ENCODE peak calls at places on chromosomes 4 and X, in four cellular contexts. One of them, this sample, is unnamed.

GRCh38 chr4:141676087-141676486 is 39.7 kb downstream of the IL15 start:
- DNase-seq in IMR-90: no peak
- DNase-seq in stomach: no peak
- DNase-seq in breast epithelium: no peak
- DNase-seq in this sample: no peak

GRCh38 chrX:41333744-41333993 is 293 bp upstream of the DDX3X start:
- DNase-seq in IMR-90: peak
- DNase-seq in stomach: no peak
- DNase-seq in breast epithelium: no peak
- DNase-seq in this sample: no peak

GRCh38 chr4:177737387-177737965 is 295.2 kb upstream of the AGA start:
- DNase-seq in stomach: no peak
- DNase-seq in breast epithelium: no peak
- DNase-seq in IMR-90: peak
- DNase-seq in this sample: no peak

GRCh38 chrX:150365953-150366911 is 3.1 kb downstream of the MAMLD1 start:
- DNase-seq in IMR-90: peak
- DNase-seq in stomach: no peak
- DNase-seq in breast epithelium: peak
- DNase-seq in this sample: peak

GRCh38 chrX:39456894-39457600 is 640.7 kb downstream of the BCOR start:
- DNase-seq in stomach: no peak
- DNase-seq in breast epithelium: no peak
- DNase-seq in IMR-90: no peak
- DNase-seq in this sample: no peak

GRCh38 chrX:109797311-109797975 is 64.4 kb upstream of the ACSL4 start:
- DNase-seq in stomach: no peak
- DNase-seq in IMR-90: no peak
- DNase-seq in breast epithelium: no peak
- DNase-seq in this sample: no peak

GRCh38 chrX:138711399-138712347 is at the start of gene FGF13:
- DNase-seq in breast epithelium: no peak
- DNase-seq in IMR-90: no peak
- DNase-seq in stomach: peak
- DNase-seq in this sample: peak

GRCh38 chr4:63717384-63717783 is 691.9 kb downstream of the TECRL start:
- DNase-seq in stomach: no peak
- DNase-seq in IMR-90: no peak
- DNase-seq in breast epithelium: no peak
- DNase-seq in this sample: no peak

GRCh38 chr4:122117743-122118142 is 34.4 kb upstream of the BLTP1 start:
- DNase-seq in stomach: no peak
- DNase-seq in IMR-90: peak
- DNase-seq in breast epithelium: no peak
- DNase-seq in this sample: no peak

GRCh38 chr4:112150920-112151319 is 5.7 kb downstream of the FAM241A start:
- DNase-seq in stomach: no peak
- DNase-seq in breast epithelium: no peak
- DNase-seq in IMR-90: no peak
- DNase-seq in this sample: no peak

GRCh38 chr4:73607375-73608026 is 12.7 kb downstream of the RASSF6 start:
- DNase-seq in IMR-90: peak
- DNase-seq in stomach: no peak
- DNase-seq in breast epithelium: no peak
- DNase-seq in this sample: no peak

GRCh38 chr4:146957252-146957651 is 11.6 kb upstream of the TTC29 start:
- DNase-seq in breast epithelium: no peak
- DNase-seq in IMR-90: peak
- DNase-seq in stomach: no peak
- DNase-seq in this sample: no peak

GRCh38 chrX:68284281-68284904 is 148.9 kb downstream of the OPHN1 start:
- DNase-seq in stomach: no peak
- DNase-seq in IMR-90: no peak
- DNase-seq in breast epithelium: no peak
- DNase-seq in this sample: no peak

GRCh38 chrX:103092942-103093341 is at the start of gene NXF3:
- DNase-seq in breast epithelium: no peak
- DNase-seq in stomach: no peak
- DNase-seq in IMR-90: no peak
- DNase-seq in this sample: no peak

GRCh38 chr4:64897683-64898082 is 488.4 kb upstream of the TECRL start:
- DNase-seq in stomach: no peak
- DNase-seq in breast epithelium: no peak
- DNase-seq in IMR-90: no peak
- DNase-seq in this sample: no peak

GRCh38 chr4:53459548-53459947 is 82.1 kb downstream of the FIP1L1 start:
- DNase-seq in stomach: no peak
- DNase-seq in breast epithelium: no peak
- DNase-seq in IMR-90: peak
- DNase-seq in this sample: no peak

GRCh38 chr4:138948918-138949317 is 66.7 kb upstream of the NOCT start:
- DNase-seq in breast epithelium: no peak
- DNase-seq in stomach: no peak
- DNase-seq in IMR-90: no peak
- DNase-seq in this sample: no peak

GRCh38 chr4:185261971-185262370 is 52.6 kb downstream of the SNX25 start:
- DNase-seq in breast epithelium: no peak
- DNase-seq in IMR-90: no peak
- DNase-seq in stomach: no peak
- DNase-seq in this sample: peak

GRCh38 chr4:24805036-24805435 is 9.7 kb downstream of the SOD3 start:
- DNase-seq in IMR-90: no peak
- DNase-seq in breast epithelium: no peak
- DNase-seq in stomach: peak
- DNase-seq in this sample: peak

GRCh38 chr4:2348786-2349185 is 69.7 kb downstream of the ZFYVE28 start:
- DNase-seq in IMR-90: no peak
- DNase-seq in stomach: no peak
- DNase-seq in breast epithelium: no peak
- DNase-seq in this sample: no peak

GRCh38 chr4:186132577-186133277 is 28.2 kb downstream of the FAM149A start:
- DNase-seq in stomach: no peak
- DNase-seq in breast epithelium: no peak
- DNase-seq in IMR-90: peak
- DNase-seq in this sample: no peak

GRCh38 chr4:182875471-182875870 is 41.7 kb downstream of the DCTD start:
- DNase-seq in breast epithelium: no peak
- DNase-seq in IMR-90: no peak
- DNase-seq in stomach: no peak
- DNase-seq in this sample: no peak

GRCh38 chrX:135688137-135688536 is 25.3 kb upstream of the CT45A1 start:
- DNase-seq in IMR-90: no peak
- DNase-seq in breast epithelium: no peak
- DNase-seq in stomach: no peak
- DNase-seq in this sample: no peak

GRCh38 chrX:38570396-38570795 is 9.1 kb downstream of the TSPAN7 start:
- DNase-seq in IMR-90: no peak
- DNase-seq in stomach: no peak
- DNase-seq in breast epithelium: no peak
- DNase-seq in this sample: no peak

DNA sequence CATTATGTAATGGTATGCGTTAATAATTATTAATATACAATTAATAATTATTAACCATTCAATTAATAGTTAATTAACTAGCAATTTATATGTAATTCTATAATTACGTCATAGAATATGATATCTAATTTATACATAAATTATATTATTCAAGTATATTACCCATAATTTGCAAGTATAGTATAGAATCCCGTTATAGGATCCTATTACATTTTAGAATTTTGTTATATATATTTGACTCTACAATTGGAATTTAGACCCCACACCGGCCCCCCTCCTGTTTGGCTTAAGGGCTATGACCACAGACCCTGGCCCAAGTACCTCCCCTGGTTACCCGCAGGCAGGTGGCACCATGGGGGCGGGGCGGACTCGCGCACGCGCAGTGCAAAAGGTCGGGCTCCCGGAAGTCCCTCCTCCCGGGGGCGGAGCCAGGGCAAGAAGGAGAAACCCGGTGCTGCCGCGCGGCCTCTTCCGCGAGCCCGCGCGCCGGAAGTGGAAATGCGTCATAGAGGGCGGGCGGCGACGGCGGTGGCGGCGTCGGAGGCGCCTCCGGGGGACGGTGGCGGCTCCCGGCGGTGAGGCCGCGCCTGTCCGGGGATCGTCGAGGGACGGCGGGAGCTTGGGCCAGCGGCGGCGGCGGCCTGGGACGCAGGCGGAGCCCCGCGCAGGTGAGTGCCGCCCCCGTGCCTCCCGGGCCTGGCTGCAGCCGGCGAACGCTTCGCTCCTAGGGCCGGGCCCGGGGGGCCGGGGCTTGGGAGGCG is at the start of gene AKAP17A:
- DNase-seq in IMR-90: peak
- DNase-seq in breast epithelium: peak
- DNase-seq in stomach: peak
- DNase-seq in this sample: peak
- TF ChIP-seq POLR2A in IMR-90: peak
- TF ChIP-seq POLR2A in breast epithelium: no peak
- TF ChIP-seq POLR2A in stomach: no peak
- TF ChIP-seq POLR2A in this sample: peak

DNA sequence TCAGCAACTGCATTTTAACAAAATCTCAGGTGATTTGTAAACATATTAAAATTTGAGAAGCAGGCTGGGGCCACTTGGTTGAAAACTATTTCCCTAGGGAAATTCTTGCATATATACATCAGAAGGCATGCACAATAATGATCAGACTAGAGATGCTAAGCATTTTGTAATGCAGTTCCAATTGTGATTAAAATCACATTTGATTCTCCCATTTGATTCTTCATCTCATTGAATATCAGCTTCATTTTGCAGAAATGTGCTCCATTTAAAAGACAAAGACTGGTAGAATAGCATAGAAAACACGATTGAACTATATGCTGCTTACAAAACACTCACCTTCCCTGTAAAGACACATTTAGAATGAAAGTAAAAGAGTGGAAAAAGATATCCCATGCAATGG is 32.4 kb upstream of the FHIP1A start:
- DNase-seq in stomach: no peak
- DNase-seq in IMR-90: no peak
- DNase-seq in breast epithelium: no peak
- DNase-seq in this sample: no peak
- TF ChIP-seq POLR2A in stomach: no peak
- TF ChIP-seq POLR2A in IMR-90: no peak
- TF ChIP-seq POLR2A in breast epithelium: no peak
- TF ChIP-seq POLR2A in this sample: no peak

GRCh38 chrX:154459843-154460242 is 1.8 kb downstream of the PLXNA3 start:
- DNase-seq in stomach: no peak
- DNase-seq in IMR-90: no peak
- DNase-seq in breast epithelium: no peak
- DNase-seq in this sample: no peak

GRCh38 chrX:154460326-154460725 is 2.2 kb downstream of the PLXNA3 start:
- DNase-seq in breast epithelium: no peak
- DNase-seq in stomach: no peak
- DNase-seq in IMR-90: no peak
- DNase-seq in this sample: no peak

GRCh38 chrX:154458116-154458953 is at the start of gene PLXNA3:
- DNase-seq in IMR-90: no peak
- DNase-seq in stomach: peak
- DNase-seq in breast epithelium: no peak
- DNase-seq in this sample: peak

GRCh38 chrX:154457491-154458115 is 478 bp upstream of the PLXNA3 start:
- DNase-seq in stomach: peak
- DNase-seq in breast epithelium: no peak
- DNase-seq in IMR-90: no peak
- DNase-seq in this sample: peak

DNA sequence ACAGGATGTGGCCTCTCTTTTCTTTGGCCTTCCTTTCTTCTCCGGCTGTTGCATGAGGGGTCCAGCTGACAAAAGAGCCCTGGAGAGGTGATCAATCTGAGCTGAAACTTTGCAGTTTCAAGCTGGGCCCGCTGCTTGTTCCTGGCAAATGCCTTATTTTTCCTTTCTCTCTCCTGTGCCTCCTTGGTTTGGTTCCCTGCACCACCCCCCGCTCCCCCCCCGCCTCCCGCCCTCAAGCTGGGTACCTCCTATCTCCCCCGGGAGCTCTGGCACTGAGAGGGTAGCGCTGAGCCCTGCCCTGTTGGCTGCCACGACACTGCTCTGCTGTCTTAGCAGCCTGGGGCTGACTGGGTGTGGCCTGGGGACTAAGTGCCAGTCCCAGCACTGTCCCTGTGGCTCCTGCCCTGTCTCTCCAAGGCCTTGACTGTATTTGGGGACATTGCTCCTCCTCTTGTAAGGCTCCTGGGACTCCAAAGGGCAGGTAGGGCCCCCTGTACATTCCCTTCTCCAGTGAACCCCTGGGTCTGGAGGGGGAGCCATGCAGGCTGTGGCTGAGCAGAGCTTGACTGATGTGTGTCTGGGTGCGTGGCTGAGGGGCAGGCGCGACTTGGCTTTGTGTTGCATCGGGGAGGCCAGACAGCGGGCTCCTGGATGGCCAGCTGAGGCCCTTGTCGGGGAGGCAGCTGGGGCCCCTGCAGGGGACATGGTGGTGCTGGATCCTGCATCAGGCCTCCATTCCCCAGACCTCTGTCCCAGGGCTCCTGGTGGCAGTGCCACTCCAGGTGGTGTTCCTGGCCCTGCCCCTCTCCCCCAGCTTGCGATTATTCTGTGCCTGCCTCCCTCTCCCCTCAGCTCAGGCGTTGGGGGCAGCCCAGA is 1.1 kb downstream of the PLXNA3 start:
- DNase-seq in breast epithelium: no peak
- DNase-seq in stomach: peak
- DNase-seq in IMR-90: no peak
- DNase-seq in this sample: no peak
- TF ChIP-seq POLR2A in breast epithelium: no peak
- TF ChIP-seq POLR2A in stomach: no peak
- TF ChIP-seq POLR2A in IMR-90: no peak
- TF ChIP-seq POLR2A in this sample: no peak

GRCh38 chr4:140038031-140038533 is 115.9 kb downstream of the MAML3 start:
- DNase-seq in IMR-90: peak
- DNase-seq in stomach: no peak
- DNase-seq in breast epithelium: no peak
- DNase-seq in this sample: no peak

GRCh38 chr4:140042634-140043033 is 111.3 kb downstream of the MAML3 start:
- DNase-seq in breast epithelium: no peak
- DNase-seq in IMR-90: no peak
- DNase-seq in stomach: no peak
- DNase-seq in this sample: no peak

GRCh38 chr4:140031706-140032105 is 122.3 kb downstream of the MAML3 start:
- DNase-seq in stomach: no peak
- DNase-seq in IMR-90: no peak
- DNase-seq in breast epithelium: no peak
- DNase-seq in this sample: no peak

DNA sequence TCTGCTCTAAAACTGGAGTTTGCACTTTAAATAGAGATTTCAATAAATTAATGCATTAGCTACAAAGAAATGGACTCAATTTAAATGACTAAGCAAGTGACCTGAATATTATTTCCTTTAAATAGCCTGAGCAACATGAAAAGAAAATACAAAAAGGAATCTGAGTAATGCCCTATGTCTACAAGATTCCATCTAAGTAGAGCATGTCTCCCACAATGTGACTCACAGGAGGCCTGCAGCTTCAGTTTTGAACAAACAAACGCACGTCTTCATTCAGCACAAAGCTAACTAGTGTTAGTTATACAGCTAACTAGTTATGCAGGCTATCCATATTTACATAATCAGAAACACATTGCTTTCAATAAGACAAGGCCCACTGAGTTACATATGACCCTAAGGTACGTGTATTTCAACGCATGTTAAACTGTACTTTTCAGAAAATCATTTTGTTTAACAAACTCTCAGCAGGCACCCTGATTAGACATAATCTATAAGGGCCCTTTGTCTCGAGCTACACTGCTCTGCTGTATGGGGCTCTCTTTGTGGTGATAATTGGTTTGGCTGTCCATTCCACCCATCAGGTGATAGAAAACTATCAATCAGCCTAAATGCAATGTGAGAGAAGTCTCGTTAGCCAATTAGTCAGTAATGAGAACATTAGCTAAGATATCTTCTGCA is 116.5 kb downstream of the MAML3 start:
- DNase-seq in IMR-90: peak
- DNase-seq in stomach: no peak
- DNase-seq in breast epithelium: no peak
- DNase-seq in this sample: no peak
- TF ChIP-seq POLR2A in IMR-90: no peak
- TF ChIP-seq POLR2A in stomach: no peak
- TF ChIP-seq POLR2A in breast epithelium: no peak
- TF ChIP-seq POLR2A in this sample: no peak

This sample was measured in body of pancreas.